ENCODE peak calls at places on chromosomes 4 and X, in five cellular contexts. One of them, this sample, is unnamed.

GRCh38 chr4:54746228-54746627 is 88.5 kb downstream of the KIT start:
- DNase-seq in IMR-90: no peak
- DNase-seq in SK-N-SH: no peak
- DNase-seq in endodermal cell: no peak
- DNase-seq in mammary epithelial cell: peak; percentile 47
- DNase-seq in this sample: no peak

GRCh38 chr4:73704314-73705055 is 35.9 kb upstream of the CXCL8 start:
- DNase-seq in mammary epithelial cell: peak; percentile 99
- DNase-seq in SK-N-SH: no peak
- DNase-seq in IMR-90: peak; percentile 100
- DNase-seq in endodermal cell: no peak
- DNase-seq in this sample: peak; percentile 46

GRCh38 chr4:132332932-132333722 is 816.0 kb upstream of the PCDH10 start:
- DNase-seq in mammary epithelial cell: peak; percentile 12
- DNase-seq in SK-N-SH: peak; percentile 8
- DNase-seq in IMR-90: no peak
- DNase-seq in endodermal cell: no peak
- DNase-seq in this sample: no peak

GRCh38 chr4:8286719-8287355 is 17.3 kb downstream of the HTRA3 start:
- DNase-seq in mammary epithelial cell: no peak
- DNase-seq in endodermal cell: no peak
- DNase-seq in SK-N-SH: no peak
- DNase-seq in IMR-90: no peak
- DNase-seq in this sample: no peak

GRCh38 chr4:89277412-89277811 is 30.2 kb downstream of the GPRIN3 start:
- DNase-seq in IMR-90: no peak
- DNase-seq in endodermal cell: no peak
- DNase-seq in mammary epithelial cell: peak; percentile 12
- DNase-seq in SK-N-SH: no peak
- DNase-seq in this sample: no peak

GRCh38 chrX:140360284-140360683 is 144.6 kb downstream of the SOX3 start:
- DNase-seq in SK-N-SH: no peak
- DNase-seq in mammary epithelial cell: no peak
- DNase-seq in IMR-90: no peak
- DNase-seq in endodermal cell: no peak
- DNase-seq in this sample: no peak

GRCh38 chr4:74098628-74098995 is 383 bp downstream of the CXCL2 start:
- DNase-seq in IMR-90: no peak
- DNase-seq in mammary epithelial cell: no peak
- DNase-seq in SK-N-SH: no peak
- DNase-seq in endodermal cell: peak; percentile 71
- DNase-seq in this sample: no peak

GRCh38 chr4:182537031-182537617 is 293.9 kb downstream of the TENM3 start:
- DNase-seq in endodermal cell: no peak
- DNase-seq in IMR-90: no peak
- DNase-seq in SK-N-SH: no peak
- DNase-seq in mammary epithelial cell: no peak
- DNase-seq in this sample: no peak

GRCh38 chrX:28133763-28134162 is 152.5 kb upstream of the DCAF8L1 start:
- DNase-seq in SK-N-SH: no peak
- DNase-seq in IMR-90: no peak
- DNase-seq in mammary epithelial cell: no peak
- DNase-seq in endodermal cell: no peak
- DNase-seq in this sample: no peak

GRCh38 chr4:8403173-8403753 is 37.3 kb downstream of the ACOX3 start:
- DNase-seq in endodermal cell: peak; percentile 94
- DNase-seq in IMR-90: peak; percentile 77
- DNase-seq in mammary epithelial cell: peak; percentile 56
- DNase-seq in SK-N-SH: peak; percentile 96
- DNase-seq in this sample: peak; percentile 77

DNA sequence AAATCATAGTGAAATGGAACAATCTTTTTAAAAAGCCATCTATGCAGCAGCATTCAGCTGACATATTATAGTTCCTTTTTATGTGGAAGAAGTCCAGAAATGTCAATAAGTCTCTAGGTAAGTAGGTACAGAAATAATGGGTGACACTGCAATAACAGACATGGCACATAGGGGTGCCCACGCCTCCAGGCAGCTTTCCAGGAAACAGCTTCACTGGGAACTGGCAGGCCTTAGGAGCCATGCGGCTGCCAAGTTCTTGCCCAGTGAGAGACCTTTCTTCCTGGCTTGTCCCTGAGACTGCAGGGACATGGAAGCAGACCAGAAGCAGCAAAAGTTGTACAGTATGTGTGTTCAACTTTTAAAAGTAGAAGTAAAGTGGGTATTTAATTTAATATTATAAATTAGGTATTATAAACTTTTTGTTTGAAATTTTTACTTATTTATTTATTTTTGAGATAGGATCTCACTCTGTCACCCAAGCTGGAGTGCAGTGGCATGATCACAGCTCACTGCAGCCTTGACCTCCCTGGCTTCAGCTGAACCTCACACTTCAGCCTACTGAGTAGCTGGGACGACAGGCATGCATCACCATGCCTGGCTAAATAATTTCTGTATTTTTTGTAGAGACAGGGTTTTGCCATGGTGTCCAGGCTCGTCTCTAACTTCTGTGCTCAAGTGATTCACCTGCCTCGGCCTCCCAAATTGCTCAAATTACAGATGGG is 12.1 kb upstream of the ETNPPL start:
- DNase-seq in SK-N-SH: no peak
- DNase-seq in endodermal cell: no peak
- DNase-seq in mammary epithelial cell: no peak
- DNase-seq in IMR-90: no peak
- DNase-seq in this sample: no peak
- TF ChIP-seq CTCF in SK-N-SH: no peak
- TF ChIP-seq CTCF in endodermal cell: peak; percentile 47
- TF ChIP-seq CTCF in mammary epithelial cell: no peak
- TF ChIP-seq CTCF in IMR-90: no peak
- TF ChIP-seq CTCF in this sample: no peak

GRCh38 chrX:109125304-109125703 is 356.6 kb downstream of the GUCY2F start:
- DNase-seq in SK-N-SH: no peak
- DNase-seq in endodermal cell: peak; percentile 52
- DNase-seq in mammary epithelial cell: no peak
- DNase-seq in IMR-90: no peak
- DNase-seq in this sample: no peak
- H3K4me3 ChIP-seq in SK-N-SH: no peak overlapping the region
- H3K4me3 ChIP-seq in endodermal cell: no peak overlapping the region
- H3K4me3 ChIP-seq in mammary epithelial cell: no peak overlapping the region
- H3K4me3 ChIP-seq in IMR-90: no peak overlapping the region
- H3K4me3 ChIP-seq in this sample: no peak overlapping the region

GRCh38 chr4:6775746-6776145 is 6.8 kb upstream of the KIAA0232 start:
- DNase-seq in SK-N-SH: no peak
- DNase-seq in IMR-90: no peak
- DNase-seq in mammary epithelial cell: no peak
- DNase-seq in endodermal cell: no peak
- DNase-seq in this sample: no peak

GRCh38 chr4:6777636-6778281 is 4.8 kb upstream of the KIAA0232 start:
- DNase-seq in endodermal cell: no peak
- DNase-seq in mammary epithelial cell: no peak
- DNase-seq in IMR-90: no peak
- DNase-seq in SK-N-SH: no peak
- DNase-seq in this sample: no peak

GRCh38 chr4:6778435-6778834 is 4.1 kb upstream of the KIAA0232 start:
- DNase-seq in mammary epithelial cell: no peak
- DNase-seq in SK-N-SH: no peak
- DNase-seq in endodermal cell: no peak
- DNase-seq in IMR-90: no peak
- DNase-seq in this sample: no peak

GRCh38 chr4:6779667-6780565 is 2.6 kb upstream of the KIAA0232 start:
- DNase-seq in IMR-90: peak; percentile 40
- DNase-seq in endodermal cell: peak; percentile 77
- DNase-seq in mammary epithelial cell: no peak
- DNase-seq in SK-N-SH: no peak
- DNase-seq in this sample: no peak

GRCh38 chr4:6776920-6777635 is 5.4 kb upstream of the KIAA0232 start:
- DNase-seq in IMR-90: no peak
- DNase-seq in mammary epithelial cell: no peak
- DNase-seq in endodermal cell: no peak
- DNase-seq in SK-N-SH: no peak
- DNase-seq in this sample: no peak
- H3K9ac ChIP-seq in IMR-90: no peak overlapping the region
- H3K9ac ChIP-seq in mammary epithelial cell: no peak overlapping the region
- H3K9ac ChIP-seq in endodermal cell: no peak overlapping the region
- H3K9ac ChIP-seq in SK-N-SH: no peak overlapping the region
- H3K9ac ChIP-seq in this sample: no peak overlapping the region

GRCh38 chr4:142285222-142285583 is 560.9 kb downstream of the INPP4B start:
- DNase-seq in mammary epithelial cell: no peak
- DNase-seq in endodermal cell: no peak
- DNase-seq in SK-N-SH: no peak
- DNase-seq in IMR-90: no peak
- DNase-seq in this sample: no peak

GRCh38 chr4:142278663-142279062 is 567.4 kb downstream of the INPP4B start:
- DNase-seq in mammary epithelial cell: peak; percentile 32
- DNase-seq in endodermal cell: no peak
- DNase-seq in IMR-90: no peak
- DNase-seq in SK-N-SH: no peak
- DNase-seq in this sample: no peak

GRCh38 chr4:142281999-142282398 is 564.1 kb downstream of the INPP4B start:
- DNase-seq in mammary epithelial cell: peak; percentile 27
- DNase-seq in IMR-90: no peak
- DNase-seq in endodermal cell: no peak
- DNase-seq in SK-N-SH: no peak
- DNase-seq in this sample: no peak

GRCh38 chr4:142284402-142285221 is 561.5 kb downstream of the INPP4B start:
- DNase-seq in SK-N-SH: no peak
- DNase-seq in endodermal cell: no peak
- DNase-seq in IMR-90: no peak
- DNase-seq in mammary epithelial cell: no peak
- DNase-seq in this sample: no peak

GRCh38 chr4:142282870-142283431 is 563.1 kb downstream of the INPP4B start:
- DNase-seq in SK-N-SH: no peak
- DNase-seq in endodermal cell: peak; percentile 58
- DNase-seq in mammary epithelial cell: no peak
- DNase-seq in IMR-90: no peak
- DNase-seq in this sample: peak; percentile 31
- TF ChIP-seq CTCF in SK-N-SH: peak; percentile 55
- TF ChIP-seq CTCF in endodermal cell: peak; percentile 81
- TF ChIP-seq CTCF in mammary epithelial cell: peak; percentile 42
- TF ChIP-seq CTCF in IMR-90: peak; percentile 48
- TF ChIP-seq CTCF in this sample: peak; percentile 51

GRCh38 chrX:150156615-150157014 is 206.5 kb upstream of the MAMLD1 start:
- DNase-seq in endodermal cell: peak; percentile 23
- DNase-seq in SK-N-SH: no peak
- DNase-seq in IMR-90: no peak
- DNase-seq in mammary epithelial cell: no peak
- DNase-seq in this sample: no peak
- H3K4me3 ChIP-seq in endodermal cell: no peak overlapping the region
- H3K4me3 ChIP-seq in SK-N-SH: no peak overlapping the region
- H3K4me3 ChIP-seq in IMR-90: no peak overlapping the region
- H3K4me3 ChIP-seq in mammary epithelial cell: no peak overlapping the region
- H3K4me3 ChIP-seq in this sample: no peak overlapping the region

GRCh38 chrX:33808636-33809035 is 323.5 kb downstream of the FAM47A start:
- DNase-seq in endodermal cell: peak; percentile 68
- DNase-seq in SK-N-SH: no peak
- DNase-seq in IMR-90: no peak
- DNase-seq in mammary epithelial cell: no peak
- DNase-seq in this sample: no peak
- H3K9ac ChIP-seq in endodermal cell: no peak overlapping the region
- H3K9ac ChIP-seq in SK-N-SH: no peak overlapping the region
- H3K9ac ChIP-seq in IMR-90: no peak overlapping the region
- H3K9ac ChIP-seq in mammary epithelial cell: no peak overlapping the region
- H3K9ac ChIP-seq in this sample: no peak overlapping the region

GRCh38 chrX:418927-419729 is 32.4 kb upstream of the PPP2R3B start:
- DNase-seq in endodermal cell: no peak
- DNase-seq in SK-N-SH: no peak
- DNase-seq in mammary epithelial cell: no peak
- DNase-seq in IMR-90: no peak
- DNase-seq in this sample: no peak

GRCh38 chrX:410296-410695 is 23.6 kb upstream of the PPP2R3B start:
- DNase-seq in IMR-90: no peak
- DNase-seq in SK-N-SH: no peak
- DNase-seq in endodermal cell: no peak
- DNase-seq in mammary epithelial cell: no peak
- DNase-seq in this sample: no peak

DNA sequence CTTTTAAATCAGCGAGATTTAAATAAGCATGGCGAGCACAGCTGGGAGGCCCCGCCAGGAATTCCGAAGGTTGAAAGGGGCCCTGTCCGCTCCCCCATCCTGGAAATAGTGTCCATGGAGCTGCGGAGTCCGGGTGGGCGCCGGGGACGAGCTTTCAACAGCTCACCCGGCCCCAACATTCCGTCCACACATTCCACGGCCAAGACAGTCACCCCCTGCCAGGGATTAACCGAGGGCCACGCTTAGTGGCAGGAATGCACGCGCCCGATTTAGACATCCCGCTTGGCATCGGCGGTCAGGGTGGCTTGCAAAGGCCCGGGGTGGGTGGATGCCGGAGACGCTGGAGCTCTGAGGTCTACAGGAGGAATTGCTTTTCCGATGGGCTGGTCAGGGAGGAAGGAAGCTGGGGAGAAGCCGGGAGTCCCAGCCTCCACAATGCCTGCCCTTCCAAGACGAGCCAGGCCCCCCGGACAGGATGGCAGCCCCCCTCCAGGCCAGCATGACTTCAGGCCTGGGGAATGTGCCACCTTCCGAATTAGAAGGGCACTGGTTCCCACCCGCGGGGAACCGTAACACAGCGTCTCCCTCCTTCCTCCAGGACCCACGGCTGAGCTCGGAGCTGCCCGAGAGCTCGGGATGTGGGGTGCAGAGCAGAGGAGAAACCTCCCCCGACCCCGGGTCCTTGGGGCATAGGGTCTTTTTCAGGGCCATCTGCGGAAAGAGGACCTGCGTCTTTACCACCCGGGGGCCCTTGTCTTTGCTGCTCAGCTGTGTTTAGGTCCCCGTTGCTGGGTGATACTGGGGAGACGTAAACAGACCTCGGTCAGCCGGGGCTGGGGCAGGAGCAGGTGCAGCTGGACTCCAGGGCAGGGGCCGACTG is 26.9 kb upstream of the PPP2R3B start:
- DNase-seq in IMR-90: peak; percentile 9
- DNase-seq in SK-N-SH: no peak
- DNase-seq in endodermal cell: peak; percentile 87
- DNase-seq in mammary epithelial cell: no peak
- DNase-seq in this sample: no peak
- TF ChIP-seq CTCF in IMR-90: peak; percentile 14
- TF ChIP-seq CTCF in SK-N-SH: peak; percentile 15
- TF ChIP-seq CTCF in endodermal cell: peak; percentile 56
- TF ChIP-seq CTCF in mammary epithelial cell: no peak
- TF ChIP-seq CTCF in this sample: no peak

GRCh38 chrX:45191383-45191782 is 9.3 kb downstream of the DIPK2B start:
- DNase-seq in mammary epithelial cell: no peak
- DNase-seq in IMR-90: no peak
- DNase-seq in SK-N-SH: no peak
- DNase-seq in endodermal cell: no peak
- DNase-seq in this sample: no peak

GRCh38 chrX:45186643-45187026 is 14.0 kb downstream of the DIPK2B start:
- DNase-seq in IMR-90: no peak
- DNase-seq in mammary epithelial cell: no peak
- DNase-seq in endodermal cell: no peak
- DNase-seq in SK-N-SH: peak; percentile 22
- DNase-seq in this sample: no peak

GRCh38 chrX:45187731-45188130 is 12.9 kb downstream of the DIPK2B start:
- DNase-seq in endodermal cell: no peak
- DNase-seq in SK-N-SH: no peak
- DNase-seq in IMR-90: no peak
- DNase-seq in mammary epithelial cell: peak; percentile 1
- DNase-seq in this sample: no peak

GRCh38 chrX:45196701-45197100 is 4.0 kb downstream of the DIPK2B start:
- DNase-seq in IMR-90: peak; percentile 61
- DNase-seq in SK-N-SH: no peak
- DNase-seq in endodermal cell: no peak
- DNase-seq in mammary epithelial cell: no peak
- DNase-seq in this sample: no peak

GRCh38 chrX:45191820-45192409 is 8.8 kb downstream of the DIPK2B start:
- DNase-seq in SK-N-SH: no peak
- DNase-seq in endodermal cell: no peak
- DNase-seq in mammary epithelial cell: no peak
- DNase-seq in IMR-90: no peak
- DNase-seq in this sample: no peak
- H3K4me3 ChIP-seq in SK-N-SH: no peak overlapping the region
- H3K4me3 ChIP-seq in endodermal cell: no peak overlapping the region
- H3K4me3 ChIP-seq in mammary epithelial cell: no peak overlapping the region
- H3K4me3 ChIP-seq in IMR-90: no peak overlapping the region
- H3K4me3 ChIP-seq in this sample: no peak overlapping the region